ENCODE peak calls at places on chromosomes 5 and 9, in seven cellular contexts. J is dorsolateral prefrontal cortex, P is left ventricle myocardium inferior, F is spleen, N is aorta, M is heart left ventricle, O is cardiac muscle cell. K is an unnamed sample.
A peak's percentile ranks its signal among the peaks of the same experiment; 100 is the strongest.

GRCh38 chr5:157535042-157535865 is 40.3 kb downstream of the ADAM19 start:
- DNase-seq in N (peak; percentile 76), F (no peak), M (peak; percentile 78), O (no peak), P (peak; percentile 48), J (no peak), K (no peak)

GRCh38 chr5:10653033-10653432 is 89.2 kb downstream of the ANKRD33B start:
- DNase-seq in F (peak; percentile 49), N (no peak), P (peak; percentile 80), J (no peak), O (no peak), M (peak; percentile 83), K (no peak)

GRCh38 chr5:107669543-107670027 is 1.2 kb downstream of the EFNA5 start:
- DNase-seq in F (peak; percentile 65), N (peak; percentile 84), M (peak; percentile 50), J (peak; percentile 52), P (peak; percentile 46), O (peak; percentile 63), K (peak; percentile 10)

GRCh38 chr5:178695560-178695959 is 34.9 kb downstream of the ZNF354A start:
- DNase-seq in J (no peak), O (no peak), M (no peak), F (no peak), N (no peak), P (no peak), K (no peak)

GRCh38 chr9:133943781-133944745 is 48.1 kb downstream of the VAV2 start:
- DNase-seq in O (no peak), N (peak; percentile 72), F (peak; percentile 62), J (peak; percentile 36), M (peak; percentile 17), P (peak; percentile 13), K (peak; percentile 92)

GRCh38 chr9:15697459-15697858 is 144.6 kb downstream of the CCDC171 start:
- DNase-seq in J (no peak), M (no peak), N (no peak), F (no peak), P (no peak), O (no peak), K (no peak)

GRCh38 chr5:120808135-120808534 is 344.0 kb downstream of the PRR16 start:
- DNase-seq in P (no peak), N (no peak), J (no peak), M (no peak), F (no peak), O (no peak), K (no peak)

GRCh38 chr5:15702102-15702501 is 202.1 kb downstream of the FBXL7 start:
- DNase-seq in P (no peak), M (no peak), F (no peak), J (no peak), O (no peak), N (no peak), K (no peak)

GRCh38 chr5:167783145-167783817 is 508.2 kb upstream of the WWC1 start:
- DNase-seq in F (no peak), J (no peak), M (no peak), N (peak; percentile 37), P (no peak), O (no peak), K (no peak)

GRCh38 chr5:151005187-151005974 is 15.0 kb upstream of the GPX3 start:
- DNase-seq in P (peak; percentile 47), J (no peak), F (no peak), M (peak; percentile 46), N (no peak), O (peak; percentile 27), K (peak; percentile 19)

GRCh38 chr9:17472126-17472525 is 106.7 kb upstream of the SH3GL2 start:
- DNase-seq in F (no peak), O (no peak), M (no peak), N (no peak), P (no peak), J (no peak), K (no peak)
- H3K27ac ChIP-seq in F (no peak overlapping the region), O (no peak overlapping the region), M (no peak overlapping the region), N (no peak overlapping the region), P (no peak overlapping the region), J (no peak overlapping the region), K (no peak overlapping the region)

GRCh38 chr5:78961743-78962142 is 23.4 kb downstream of the ARSB start:
- DNase-seq in O (no peak), P (no peak), M (no peak), N (no peak), F (no peak), J (no peak), K (no peak)
- H3K27me3 ChIP-seq in O (no peaks in the 10 kb centered on the region), P (no peaks in the 10 kb centered on the region), M (no peaks in the 10 kb centered on the region), N (no peaks in the 10 kb centered on the region), F (no peaks in the 10 kb centered on the region), J (no peaks in the 10 kb centered on the region), K (no peaks in the 10 kb centered on the region)

GRCh38 chr9:127778280-127779135 is at the start of gene SH2D3C:
- DNase-seq in J (no peak), M (peak; percentile 76), F (peak; percentile 94), P (peak; percentile 67), O (peak; percentile 61), N (no peak), K (no peak)

GRCh38 chr9:127777368-127777960 is 1.0 kb downstream of the SH2D3C start:
- DNase-seq in M (no peak), N (no peak), F (peak; percentile 83), O (no peak), J (no peak), P (no peak), K (no peak)

GRCh38 chr9:127779136-127779981 is 893 bp upstream of the SH2D3C start:
- DNase-seq in N (no peak), M (no peak), F (peak; percentile 89), J (no peak), P (no peak), O (no peak), K (no peak)

GRCh38 chr9:127781821-127782220 is 3.4 kb upstream of the SH2D3C start:
- DNase-seq in F (no peak), P (no peak), M (no peak), O (no peak), J (no peak), N (no peak), K (no peak)

DNA sequence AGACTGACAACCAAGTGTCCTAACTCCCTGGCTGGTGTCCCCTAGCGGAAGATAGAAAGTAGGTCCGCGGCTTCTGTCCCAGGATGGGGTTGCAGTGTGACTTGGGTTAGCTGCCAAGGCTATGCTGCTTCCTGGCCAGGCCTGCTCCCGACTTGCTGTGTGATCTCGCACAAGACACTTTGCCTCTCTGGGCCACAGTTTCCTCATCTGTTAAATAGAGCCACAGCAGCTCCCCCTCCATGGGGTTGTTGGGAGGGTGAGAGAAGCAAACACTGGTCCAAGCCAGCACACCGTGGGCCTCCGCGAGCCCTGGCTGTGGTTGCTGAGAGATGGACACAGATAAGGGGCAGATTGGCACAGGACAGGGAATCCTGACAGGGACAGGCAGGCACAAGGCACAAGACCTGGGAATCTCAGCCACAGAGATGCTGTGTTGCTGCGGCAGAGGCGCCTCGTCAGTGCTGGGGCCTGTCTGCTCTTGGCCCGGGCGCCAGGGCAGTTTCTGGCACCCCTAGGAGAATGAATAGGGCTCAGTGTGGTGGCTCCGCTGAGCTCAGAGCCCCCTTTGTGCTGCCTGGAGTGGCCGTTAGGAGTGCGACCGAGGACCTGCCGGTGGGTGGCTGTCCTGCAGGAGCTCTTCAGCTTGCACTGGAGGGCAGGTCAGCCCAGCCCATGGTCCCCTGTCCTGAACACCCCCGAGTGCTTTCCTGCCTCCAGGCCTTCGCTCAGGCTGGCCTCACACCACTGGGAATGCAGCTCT is 1.8 kb upstream of the SH2D3C start:
- DNase-seq in J (no peak), O (no peak), N (no peak), M (no peak), F (peak; percentile 84), P (no peak), K (no peak)
- H3K27ac ChIP-seq in J (no peak overlapping the region), O (peak overlapping the region; percentile 11), N (no peak overlapping the region), M (no peak overlapping the region), F (peak overlapping the region; percentile 94), P (peak overlapping the region; percentile 21), K (no peak overlapping the region)

GRCh38 chr5:139906661-139907060 is 111.1 kb downstream of the PSD2 start:
- DNase-seq in O (no peak), N (no peak), J (no peak), F (peak; percentile 17), P (no peak), M (no peak), K (no peak)
- H3K27me3 ChIP-seq in O (peaks cover 21% of the 10 kb centered on the region), N (no peaks in the 10 kb centered on the region), J (no peaks in the 10 kb centered on the region), F (peaks cover 62% of the 10 kb centered on the region), P (peaks cover 48% of the 10 kb centered on the region), M (peaks cover 31% of the 10 kb centered on the region), K (peaks cover 10% of the 10 kb centered on the region)

GRCh38 chr9:131271506-131271931 is 4.8 kb downstream of the FAM78A start:
- DNase-seq in M (no peak), P (no peak), J (no peak), F (peak; percentile 75), N (no peak), O (no peak), K (no peak)
- H3K27ac ChIP-seq in M (peak overlapping the region; percentile 99), P (peak overlapping the region; percentile 99), J (peak overlapping the region; percentile 8), F (peak overlapping the region; percentile 90), N (no peak overlapping the region), O (peak overlapping the region; percentile 25), K (no peak overlapping the region)